ENCODE peak calls at places on chromosomes 3 and 15, in eight cellular contexts. P, F, L, E, Z, W, X and U are unnamed samples.

GRCh38 chr15:100230784-100231183 is 111.0 kb downstream of the ADAMTS17 start:
- DNase-seq in E (no peak), X (no peak), L (no peak), W (no peak), P (no peak), Z (no peak), F (no peak), U (no peak)

GRCh38 chr15:39451121-39451698 is 129.7 kb upstream of the THBS1 start:
- DNase-seq in E (no peak), L (no peak), P (no peak), F (no peak), Z (no peak), X (no peak), W (no peak), U (no peak)

GRCh38 chr15:78740904-78741274 is 70.4 kb downstream of the ADAMTS7 start:
- DNase-seq in W (no peak), L (no peak), X (no peak), E (no peak), P (no peak), F (no peak), Z (no peak), U (no peak)

GRCh38 chr15:83398591-83398990 is 48.5 kb upstream of the SH3GL3 start:
- DNase-seq in P (no peak), L (peak), Z (no peak), X (peak), F (no peak), E (no peak), W (no peak), U (no peak)

GRCh38 chr3:100833483-100833882 is 124.2 kb downstream of the TFG start:
- DNase-seq in L (no peak), X (no peak), W (no peak), P (no peak), F (no peak), E (peak), Z (no peak), U (no peak)

GRCh38 chr3:133572158-133573053 is 1.1 kb upstream of the CDV3 start:
- DNase-seq in X (no peak), P (peak), F (no peak), L (no peak), Z (peak), E (no peak), W (peak), U (no peak)

GRCh38 chr3:168511428-168512014 is 415.8 kb upstream of the GOLIM4 start:
- DNase-seq in P (peak), L (peak), F (no peak), W (peak), Z (peak), X (no peak), E (no peak), U (no peak)

GRCh38 chr3:71641669-71642068 is 58.1 kb upstream of the FOXP1 start:
- DNase-seq in W (no peak), X (no peak), E (no peak), P (no peak), F (no peak), L (peak), Z (peak), U (peak)

GRCh38 chr3:30286007-30286669 is 320.3 kb upstream of the TGFBR2 start:
- DNase-seq in Z (no peak), W (no peak), E (peak), X (peak), F (no peak), L (peak), P (no peak), U (no peak)

GRCh38 chr15:91882858-91883586 is 29.5 kb downstream of the SLCO3A1 start:
- DNase-seq in E (peak), X (no peak), F (no peak), L (no peak), Z (no peak), W (no peak), P (no peak), U (no peak)

GRCh38 chr3:80663426-80663825 is 895.6 kb upstream of the ROBO1 start:
- DNase-seq in W (no peak), P (no peak), L (no peak), X (no peak), Z (no peak), F (no peak), E (no peak), U (no peak)

GRCh38 chr3:101065962-101066361 is 72.7 kb upstream of the ABI3BP start:
- DNase-seq in W (no peak), L (peak), F (no peak), P (no peak), E (no peak), X (peak), Z (no peak), U (no peak)

GRCh38 chr3:73365756-73366397 is 258.9 kb downstream of the PDZRN3 start:
- DNase-seq in F (no peak), L (no peak), P (no peak), W (no peak), E (peak), Z (no peak), X (no peak), U (no peak)

GRCh38 chr3:147359177-147360062 is 46.9 kb downstream of the ZIC4 start:
- DNase-seq in E (no peak), X (no peak), Z (no peak), W (peak), P (no peak), L (no peak), F (no peak), U (no peak)

GRCh38 chr3:157410945-157411344 is 25.7 kb upstream of the PTX3 start:
- DNase-seq in X (no peak), Z (no peak), F (no peak), P (no peak), L (no peak), W (no peak), E (no peak), U (no peak)

GRCh38 chr3:16906679-16907078 is 21.9 kb downstream of the PLCL2 start:
- DNase-seq in L (peak), P (peak), Z (no peak), E (no peak), F (no peak), W (no peak), X (peak), U (no peak)

GRCh38 chr3:105502333-105502732 is 135.6 kb downstream of the ALCAM start:
- DNase-seq in X (no peak), L (no peak), P (no peak), F (no peak), Z (no peak), E (no peak), W (no peak), U (no peak)

GRCh38 chr15:35784745-35785144 is 238.8 kb upstream of the DPH6 start:
- DNase-seq in Z (no peak), L (no peak), W (peak), X (no peak), F (no peak), E (no peak), P (no peak), U (no peak)

GRCh38 chr3:141454055-141454454 is 32.8 kb upstream of the RASA2 start:
- DNase-seq in E (no peak), P (no peak), F (no peak), X (no peak), L (no peak), W (no peak), Z (no peak), U (no peak)

GRCh38 chr3:852033-852432 is 240.8 kb upstream of the CNTN6 start:
- DNase-seq in P (peak), F (no peak), Z (peak), X (no peak), E (no peak), L (no peak), W (peak), U (no peak)

GRCh38 chr3:183540501-183541234 is 14.8 kb downstream of the KLHL6 start:
- DNase-seq in X (no peak), P (peak), L (no peak), F (no peak), W (no peak), Z (no peak), E (no peak), U (no peak)

GRCh38 chr15:100515758-100516157 is 13.0 kb downstream of the CERS3 start:
- DNase-seq in E (no peak), F (no peak), W (no peak), P (no peak), Z (no peak), L (no peak), X (no peak), U (no peak)

GRCh38 chr3:1710663-1711062 is 388.0 kb upstream of the CNTN4 start:
- DNase-seq in F (no peak), Z (no peak), W (no peak), E (no peak), P (no peak), X (no peak), L (no peak), U (no peak)

GRCh38 chr15:62625421-62626033 is 417.0 kb upstream of the TPM1 start:
- DNase-seq in E (no peak), L (no peak), P (no peak), Z (no peak), W (no peak), X (peak), F (no peak), U (no peak)

GRCh38 chr15:47813985-47814384 is 96.7 kb downstream of the SEMA6D start:
- DNase-seq in F (no peak), X (no peak), E (no peak), P (peak), L (no peak), Z (peak), W (no peak), U (no peak)

GRCh38 chr15:34754674-34755418 is at the start of gene GJD2:
- DNase-seq in Z (no peak), F (no peak), P (no peak), L (no peak), E (no peak), W (peak), X (no peak), U (no peak)

GRCh38 chr3:53303957-53304356 is 43.4 kb downstream of the DCP1A start:
- DNase-seq in P (no peak), Z (no peak), L (no peak), E (no peak), X (no peak), W (no peak), F (no peak), U (no peak)

GRCh38 chr3:107604057-107604802 is 81.5 kb downstream of the BBX start:
- DNase-seq in Z (no peak), L (no peak), W (no peak), P (no peak), X (peak), E (no peak), F (no peak), U (no peak)

GRCh38 chr3:191648787-191649186 is 187.8 kb downstream of the PYDC2 start:
- DNase-seq in Z (no peak), L (peak), W (no peak), F (no peak), E (no peak), P (no peak), X (no peak), U (no peak)

GRCh38 chr3:53254810-53255359 is 937 bp downstream of the TKT start:
- DNase-seq in F (peak), L (peak), P (peak), E (no peak), W (peak), Z (peak), X (no peak), U (peak)

GRCh38 chr3:129132097-129132866 is 10.7 kb upstream of the RAB43 start:
- DNase-seq in Z (no peak), P (no peak), X (no peak), E (no peak), F (no peak), L (no peak), W (no peak), U (no peak)
- TF ChIP-seq CTCF in Z (no peak), P (no peak), X (no peak), E (no peak), F (no peak), L (no peak), W (no peak), U (no peak)

DNA sequence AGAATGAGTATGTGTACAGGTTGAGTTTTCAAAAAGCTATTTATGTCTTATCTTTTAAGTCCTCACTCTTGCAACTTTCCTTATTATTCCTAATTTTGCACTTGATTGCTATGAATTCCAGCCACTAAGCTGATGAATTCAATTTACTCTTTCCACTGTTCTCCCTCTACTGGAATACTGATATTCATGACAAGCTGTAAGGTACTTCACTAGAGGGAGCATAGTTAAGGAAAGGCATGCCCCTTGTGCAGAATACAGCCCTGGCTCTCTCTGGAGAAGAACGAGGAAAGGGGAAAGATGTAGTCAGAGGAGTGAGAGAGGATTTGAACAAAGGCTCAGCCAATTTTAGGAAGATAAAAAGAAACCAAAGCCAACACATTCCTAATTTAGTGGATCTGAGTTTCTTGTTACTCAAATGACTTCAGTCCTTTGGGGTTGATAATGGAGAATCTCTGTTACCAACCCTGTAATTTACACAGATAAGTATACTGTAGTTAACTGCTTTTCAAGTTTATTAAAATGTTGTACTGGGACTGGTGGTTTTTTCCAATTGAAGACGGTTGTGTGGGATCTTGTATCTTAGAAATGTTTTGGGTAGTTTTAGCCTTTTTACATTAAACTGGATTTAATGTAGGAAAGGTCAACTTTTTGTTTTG is 4.0 kb downstream of the SCAANT1 start:
- DNase-seq in E (no peak), L (no peak), W (peak), F (no peak), P (no peak), X (no peak), Z (no peak), U (no peak)
- TF ChIP-seq CTCF in E (no peak), L (peak), W (peak), F (peak), P (no peak), X (peak), Z (no peak), U (no peak)

GRCh38 chr3:124572851-124573405 is 157.3 kb upstream of the UMPS start:
- DNase-seq in Z (no peak), X (no peak), L (no peak), E (no peak), P (no peak), W (no peak), F (no peak), U (no peak)

GRCh38 chr3:124574012-124574411 is 156.2 kb upstream of the UMPS start:
- DNase-seq in X (no peak), L (no peak), W (no peak), F (no peak), P (no peak), Z (no peak), E (no peak), U (no peak)

GRCh38 chr3:124577494-124578167 is 152.6 kb upstream of the UMPS start:
- DNase-seq in W (no peak), L (no peak), X (no peak), P (no peak), E (no peak), F (no peak), Z (peak), U (no peak)

GRCh38 chr3:124579641-124580040 is 150.6 kb upstream of the UMPS start:
- DNase-seq in L (no peak), F (no peak), W (no peak), E (no peak), Z (no peak), P (no peak), X (no peak), U (peak)

GRCh38 chr3:124576565-124577493 is 153.4 kb upstream of the UMPS start:
- DNase-seq in W (no peak), L (no peak), P (no peak), X (no peak), E (no peak), Z (no peak), F (no peak), U (no peak)
- TF ChIP-seq CTCF in W (no peak), L (no peak), P (no peak), X (no peak), E (no peak), Z (no peak), F (peak), U (no peak)

DNA sequence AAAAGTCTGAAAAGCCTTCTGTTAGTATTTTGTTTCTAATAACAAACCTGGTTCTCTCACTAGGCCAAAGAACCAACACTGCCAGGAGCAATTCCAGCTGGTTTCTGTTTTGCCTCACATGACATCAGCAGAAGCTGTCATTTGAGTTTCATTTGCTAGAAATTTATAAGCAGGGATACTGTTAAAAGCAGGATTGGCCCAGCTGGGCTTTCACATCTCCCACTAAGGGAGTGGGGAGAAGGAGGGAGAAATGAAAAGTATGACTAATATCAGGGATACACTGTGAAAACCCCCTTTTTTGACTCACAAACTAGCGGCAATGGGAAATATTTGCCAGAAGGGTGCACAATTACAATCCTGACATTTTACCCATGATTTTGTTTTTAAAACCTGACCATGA is 5.3 kb downstream of the CCDC80 start:
- DNase-seq in Z (no peak), L (no peak), F (no peak), W (no peak), X (peak), E (no peak), P (no peak), U (no peak)
- TF ChIP-seq CTCF in Z (no peak), L (no peak), F (no peak), W (no peak), X (peak), E (no peak), P (no peak), U (no peak)

DNA sequence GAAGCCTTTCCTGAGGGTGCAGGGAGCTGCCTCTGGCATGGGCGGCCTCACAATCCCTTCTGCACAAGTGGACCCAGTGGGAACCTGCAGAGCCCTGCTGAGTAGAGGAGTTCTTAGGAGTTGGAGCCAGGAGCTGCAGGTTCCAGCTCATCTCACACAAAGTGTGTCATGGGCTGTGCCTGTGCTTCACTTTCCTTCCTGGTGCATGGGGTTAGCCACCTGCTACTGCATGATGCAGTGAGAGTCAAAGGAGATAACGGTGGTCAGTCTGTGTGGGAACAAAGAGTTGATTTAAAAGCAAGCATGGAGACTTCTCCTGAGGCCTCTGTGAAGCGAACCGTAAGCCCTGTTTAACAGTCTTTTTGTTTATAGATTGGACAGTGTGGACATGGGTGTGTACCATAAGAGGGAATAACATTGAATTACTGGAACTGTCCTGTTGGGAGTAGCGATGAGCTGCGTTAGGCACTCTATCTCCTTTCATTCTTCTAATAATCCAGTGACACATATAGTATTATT is 68.6 kb upstream of the PRR23C start:
- DNase-seq in X (no peak), L (peak), Z (no peak), W (no peak), E (no peak), P (no peak), F (no peak), U (no peak)
- TF ChIP-seq CTCF in X (no peak), L (no peak), Z (no peak), W (peak), E (no peak), P (no peak), F (no peak), U (no peak)

GRCh38 chr3:57691411-57692133 is 1.3 kb downstream of the DENND6A start:
- DNase-seq in L (no peak), F (no peak), X (no peak), Z (peak), E (no peak), P (no peak), W (peak), U (no peak)
- TF ChIP-seq CTCF in L (no peak), F (no peak), X (no peak), Z (no peak), E (no peak), P (no peak), W (no peak), U (no peak)